ENCODE peak calls at places on chromosomes 1 and 21, in four cellular contexts. X, Q, D and K are unnamed samples.

GRCh38 chr1:37433171-37433570 is 41.2 kb upstream of the ZC3H12A start:
- DNase-seq in X (no peak), Q (no peak), D (no peak), K (no peak)

GRCh38 chr1:6127587-6128163 is 52.4 kb downstream of the CHD5 start:
- DNase-seq in X (peak; percentile 57), Q (no peak), D (peak; percentile 67), K (peak; percentile 73)

GRCh38 chr1:31573261-31573660 is 3.1 kb upstream of the TINAGL1 start:
- DNase-seq in X (no peak), Q (no peak), D (no peak), K (no peak)

GRCh38 chr21:16587141-16587570 is 857.4 kb downstream of the USP25 start:
- DNase-seq in X (no peak), Q (peak; percentile 32), D (peak; percentile 54), K (no peak)

GRCh38 chr1:46221749-46222148 is 18.6 kb downstream of the LURAP1 start:
- DNase-seq in X (no peak), Q (no peak), D (no peak), K (no peak)

GRCh38 chr1:80656011-80656627 is 1144.6 kb upstream of the ADGRL2 start:
- DNase-seq in X (no peak), Q (no peak), D (no peak), K (no peak)

GRCh38 chr1:210917560-210918214 is 216.3 kb downstream of the KCNH1 start:
- DNase-seq in X (no peak), Q (no peak), D (no peak), K (no peak)

GRCh38 chr1:36330940-36331339 is 7.5 kb upstream of the EVA1B start:
- DNase-seq in X (no peak), Q (no peak), D (no peak), K (no peak)

GRCh38 chr21:41580758-41581554 is 73.0 kb upstream of the TMPRSS2 start:
- DNase-seq in X (no peak), Q (no peak), D (no peak), K (no peak)

GRCh38 chr1:33275200-33275599 is 18.9 kb downstream of the ZNF362 start:
- DNase-seq in X (no peak), Q (no peak), D (no peak), K (no peak)

GRCh38 chr1:151479462-151479861 is 20.2 kb upstream of the POGZ start:
- DNase-seq in X (no peak), Q (no peak), D (no peak), K (no peak)

GRCh38 chr1:79037085-79037484 is 30.6 kb upstream of the ADGRL4 start:
- DNase-seq in X (no peak), Q (no peak), D (no peak), K (no peak)

DNA sequence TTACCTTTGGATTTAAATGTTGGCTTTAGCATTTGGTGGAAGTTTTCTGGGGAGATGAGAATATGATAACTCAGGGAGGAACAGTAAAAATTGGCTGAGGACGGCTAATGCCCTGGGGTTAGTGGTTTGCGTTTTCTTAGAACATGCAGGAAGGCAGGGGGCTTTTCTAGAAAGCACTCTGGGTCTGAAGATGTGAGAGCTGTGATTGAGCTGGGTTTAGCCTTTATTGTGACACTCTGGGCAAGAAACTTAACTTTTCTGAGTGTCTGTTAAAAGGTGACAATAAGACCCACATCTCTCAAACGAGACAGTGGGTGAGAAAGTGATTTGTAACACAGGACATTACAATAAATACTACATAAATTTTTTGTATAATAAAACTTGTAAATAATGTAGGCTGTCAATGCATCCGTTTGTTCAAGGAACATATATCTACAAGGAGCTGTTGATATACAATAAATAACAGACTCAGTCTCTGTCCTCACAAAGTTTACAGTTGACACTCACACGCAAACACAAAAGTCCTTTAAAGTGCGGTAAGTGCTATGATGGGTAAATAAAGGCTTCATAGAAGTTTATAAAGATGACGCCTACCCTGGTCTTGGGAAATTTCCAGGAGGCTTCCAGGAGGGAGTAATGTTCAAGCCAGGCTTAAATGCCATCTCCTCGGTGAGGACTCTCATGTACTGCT is 49.5 kb upstream of the MRPS6 start:
- DNase-seq in X (no peak), Q (no peak), D (no peak), K (no peak)
- H3K27ac ChIP-seq in X (no peak overlapping the region), Q (no peak overlapping the region), D (no peak overlapping the region), K (no peak overlapping the region)

GRCh38 chr1:200892958-200893357 is 1.7 kb upstream of the INAVA start:
- DNase-seq in X (no peak), Q (no peak), D (no peak), K (no peak)
- H3K27ac ChIP-seq in X (no peak overlapping the region), Q (no peak overlapping the region), D (peak overlapping the region; percentile 72), K (no peak overlapping the region)

GRCh38 chr1:214449371-214449770 is 102.0 kb downstream of the PTPN14 start:
- DNase-seq in X (no peak), Q (no peak), D (no peak), K (no peak)
- H3K27ac ChIP-seq in X (no peak overlapping the region), Q (no peak overlapping the region), D (no peak overlapping the region), K (no peak overlapping the region)

DNA sequence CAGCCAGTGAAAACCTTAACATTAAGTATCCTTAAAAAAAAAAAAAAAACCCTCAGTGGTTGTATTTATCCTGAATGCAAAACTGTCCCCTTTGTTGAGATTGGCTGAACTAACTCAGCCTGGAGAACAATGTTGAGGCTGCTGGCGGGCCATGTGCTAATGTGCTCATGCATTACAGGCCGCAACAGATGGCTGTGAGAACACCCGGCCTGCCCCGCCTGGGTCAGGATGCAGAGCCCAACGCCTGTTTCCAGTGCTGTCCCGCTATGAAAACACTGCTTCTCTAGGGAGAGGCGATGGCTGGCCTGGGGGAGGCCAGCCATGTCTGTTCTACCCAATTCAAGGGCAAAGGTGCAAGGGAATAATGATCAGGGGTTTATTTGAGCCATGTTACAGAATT is 13.8 kb downstream of the OLIG2 start:
- DNase-seq in X (no peak), Q (no peak), D (no peak), K (no peak)
- H3K27ac ChIP-seq in X (no peak overlapping the region), Q (no peak overlapping the region), D (no peak overlapping the region), K (no peak overlapping the region)

DNA sequence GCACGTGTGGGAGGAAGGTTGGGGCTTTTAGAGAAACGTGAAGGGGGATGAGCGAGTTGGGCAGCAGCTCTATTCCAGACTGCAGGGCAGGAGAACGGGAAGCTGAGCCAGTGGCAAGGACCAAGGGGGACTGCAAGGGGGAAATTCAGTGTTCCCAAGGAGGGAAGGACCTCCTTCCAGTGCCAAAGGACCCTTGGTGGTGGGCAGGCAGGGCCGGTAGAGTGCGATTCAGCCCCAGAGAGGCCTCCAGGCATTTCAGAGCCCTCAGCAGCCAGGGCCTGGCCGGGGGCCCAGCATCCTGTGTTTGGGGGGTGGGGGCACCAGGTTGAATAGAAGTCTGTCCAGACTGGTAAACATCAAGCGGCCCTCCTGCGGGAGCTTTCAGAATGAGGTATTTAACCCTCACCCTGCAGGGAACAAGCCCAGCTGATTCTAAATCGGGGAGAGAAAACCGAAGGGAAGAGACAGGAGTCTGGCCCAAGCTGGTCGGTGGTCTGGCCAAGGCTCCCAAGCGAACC is 2.3 kb downstream of the COL9A2 start:
- DNase-seq in X (no peak), Q (peak; percentile 8), D (no peak), K (no peak)
- H3K27ac ChIP-seq in X (no peak overlapping the region), Q (peak overlapping the region; percentile 52), D (no peak overlapping the region), K (no peak overlapping the region)

GRCh38 chr21:25584833-25585232 is 22.4 kb downstream of the MRPL39 start:
- DNase-seq in X (no peak), Q (no peak), D (peak; percentile 56), K (no peak)
- H3K27ac ChIP-seq in X (no peak overlapping the region), Q (no peak overlapping the region), D (peak overlapping the region; percentile 9), K (no peak overlapping the region)

DNA sequence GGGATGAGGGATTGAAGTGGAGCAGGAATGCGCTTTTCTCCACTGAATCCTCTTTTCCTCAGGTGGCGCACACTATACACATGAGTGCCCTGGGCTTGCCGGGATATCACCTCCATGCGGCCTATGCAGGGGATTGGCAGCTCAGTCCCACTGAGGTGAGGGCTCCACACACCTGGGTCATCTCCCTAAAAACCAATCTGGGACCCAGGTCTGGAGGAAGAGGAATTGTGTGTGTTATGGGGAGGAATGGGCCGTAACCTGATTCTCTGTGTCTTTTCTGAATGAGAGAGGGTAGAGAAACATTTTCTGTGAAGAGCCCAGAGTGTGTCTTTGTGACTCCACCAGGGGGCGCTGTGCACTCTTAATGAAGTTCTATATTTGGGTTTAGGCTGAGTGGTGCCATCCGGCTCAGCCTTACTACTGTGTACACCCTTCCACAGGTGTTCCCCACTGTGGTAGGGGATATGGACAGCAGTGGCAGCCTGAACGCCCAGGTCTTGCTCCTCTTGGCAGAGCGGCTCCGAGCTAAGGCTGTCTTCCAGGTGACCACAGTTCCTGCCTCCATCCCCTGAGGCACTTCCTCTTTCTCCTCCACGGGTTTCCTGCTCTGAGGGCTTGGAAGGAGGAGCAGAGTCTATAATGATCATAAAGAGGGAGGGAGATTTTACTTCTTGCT is 1.5 kb downstream of the TOMM40L start:
- DNase-seq in X (peak; percentile 88), Q (no peak), D (peak; percentile 83), K (peak; percentile 88)
- H3K27ac ChIP-seq in X (no peak overlapping the region), Q (no peak overlapping the region), D (no peak overlapping the region), K (no peak overlapping the region)

DNA sequence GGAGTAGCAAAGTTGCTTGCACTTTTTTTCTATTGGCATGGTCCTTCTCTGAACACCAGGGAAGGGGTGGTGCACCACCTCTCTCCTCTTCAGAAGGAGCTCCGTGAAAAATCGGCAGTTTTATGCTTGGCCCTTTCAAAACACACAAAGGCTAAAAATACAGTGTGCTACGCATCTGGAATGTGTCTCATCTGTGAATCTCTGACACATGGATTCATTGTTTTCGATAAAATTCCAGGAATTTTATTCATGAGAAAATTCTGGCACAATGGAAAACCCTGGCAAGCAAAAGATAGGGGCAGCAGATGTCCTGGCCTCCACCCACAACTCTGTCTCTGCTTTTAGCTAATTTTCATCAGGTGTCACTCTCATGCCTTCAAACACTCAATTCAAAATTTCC is 42.9 kb downstream of the ERG start:
- DNase-seq in X (no peak), Q (no peak), D (no peak), K (no peak)
- H3K27ac ChIP-seq in X (no peak overlapping the region), Q (no peak overlapping the region), D (no peak overlapping the region), K (no peak overlapping the region)